ENCODE peak calls at places on chromosomes 16 and 17, in five cellular contexts. S, W, E, K and M are unnamed samples.
A peak's percentile ranks its signal among the peaks of the same experiment; 100 is the strongest.

GRCh38 chr17:4276514-4276913 is 12.7 kb upstream of the ANKFY1 start:
- DNase-seq in S (no peak), E (no peak), K (no peak), W (no peak), M (no peak)

GRCh38 chr17:16241906-16242399 is 24.9 kb downstream of the PIGL start:
- DNase-seq in K (no peak), S (no peak), E (no peak), W (no peak), M (no peak)

GRCh38 chr17:48149174-48150106 is 41.9 kb downstream of the SNX11 start:
- DNase-seq in S (no peak), W (peak; percentile 78), K (no peak), E (no peak), M (no peak)

GRCh38 chr16:87963400-87963799 is 12.2 kb downstream of the BANP start:
- DNase-seq in E (no peak), K (peak; percentile 33), W (no peak), S (no peak), M (peak; percentile 80)

GRCh38 chr16:89102777-89103073 is 9.1 kb downstream of the ACSF3 start:
- DNase-seq in S (no peak), K (no peak), W (no peak), E (no peak), M (no peak)

GRCh38 chr17:48335858-48336500 is 94.0 kb downstream of the SKAP1 start:
- DNase-seq in W (peak; percentile 36), K (no peak), E (peak; percentile 18), S (no peak), M (peak; percentile 38)

GRCh38 chr16:87661561-87661960 is 59.3 kb downstream of the JPH3 start:
- DNase-seq in E (peak; percentile 94), S (no peak), K (no peak), W (no peak), M (peak; percentile 12)

GRCh38 chr17:81419333-81419885 is 24.2 kb downstream of the BAHCC1 start:
- DNase-seq in E (no peak), K (no peak), S (peak; percentile 55), W (peak; percentile 79), M (peak; percentile 89)

GRCh38 chr16:88599092-88599733 is 29.0 kb downstream of the ZC3H18 start:
- DNase-seq in E (no peak), S (peak; percentile 51), K (no peak), W (no peak), M (no peak)

GRCh38 chr17:9079461-9080103 is 58.3 kb downstream of the NTN1 start:
- DNase-seq in K (no peak), W (no peak), S (no peak), E (no peak), M (no peak)

GRCh38 chr17:571224-571623 is 143.4 kb downstream of the VPS53 start:
- DNase-seq in K (no peak), E (no peak), S (no peak), W (no peak), M (no peak)